ENCODE peak calls at places on chromosomes 2 and 18, in ten cellular contexts. One of them, this sample, is unnamed.

GRCh38 chr18:26003817-26004216 is 86.6 kb downstream of the SS18 start:
- DNase-seq in prostate gland: no peak
- DNase-seq in psoas muscle: no peak
- DNase-seq in mammary epithelial cell: no peak
- DNase-seq in PC-9: no peak
- DNase-seq in CD8-positive, alpha-beta T cell: no peak
- DNase-seq in heart left ventricle: no peak
- DNase-seq in upper lobe of right lung: no peak
- DNase-seq in spleen: no peak
- DNase-seq in IMR-90: no peak
- DNase-seq in this sample: no peak

GRCh38 chr2:149612122-149612521 is 24.5 kb upstream of the MMADHC start:
- DNase-seq in PC-9: no peak
- DNase-seq in spleen: no peak
- DNase-seq in CD8-positive, alpha-beta T cell: no peak
- DNase-seq in upper lobe of right lung: no peak
- DNase-seq in prostate gland: peak; percentile 12
- DNase-seq in psoas muscle: no peak
- DNase-seq in mammary epithelial cell: no peak
- DNase-seq in IMR-90: peak; percentile 53
- DNase-seq in heart left ventricle: no peak
- DNase-seq in this sample: peak; percentile 31

GRCh38 chr2:159083601-159084000 is 115.2 kb downstream of the TANC1 start:
- DNase-seq in heart left ventricle: no peak
- DNase-seq in prostate gland: no peak
- DNase-seq in spleen: no peak
- DNase-seq in psoas muscle: no peak
- DNase-seq in PC-9: no peak
- DNase-seq in CD8-positive, alpha-beta T cell: no peak
- DNase-seq in upper lobe of right lung: no peak
- DNase-seq in mammary epithelial cell: no peak
- DNase-seq in IMR-90: peak; percentile 78
- DNase-seq in this sample: no peak

GRCh38 chr2:120108749-120109148 is 95.9 kb downstream of the EPB41L5 start:
- DNase-seq in heart left ventricle: no peak
- DNase-seq in CD8-positive, alpha-beta T cell: no peak
- DNase-seq in IMR-90: peak; percentile 61
- DNase-seq in upper lobe of right lung: no peak
- DNase-seq in spleen: no peak
- DNase-seq in prostate gland: no peak
- DNase-seq in mammary epithelial cell: peak; percentile 52
- DNase-seq in PC-9: no peak
- DNase-seq in psoas muscle: no peak
- DNase-seq in this sample: no peak

GRCh38 chr2:65997941-65998340 is 437.0 kb upstream of the MEIS1 start:
- DNase-seq in PC-9: no peak
- DNase-seq in mammary epithelial cell: no peak
- DNase-seq in CD8-positive, alpha-beta T cell: no peak
- DNase-seq in heart left ventricle: no peak
- DNase-seq in psoas muscle: no peak
- DNase-seq in spleen: no peak
- DNase-seq in upper lobe of right lung: no peak
- DNase-seq in IMR-90: no peak
- DNase-seq in prostate gland: no peak
- DNase-seq in this sample: no peak

GRCh38 chr18:3037423-3037915 is 24.5 kb upstream of the LPIN2 start:
- DNase-seq in heart left ventricle: no peak
- DNase-seq in CD8-positive, alpha-beta T cell: no peak
- DNase-seq in spleen: no peak
- DNase-seq in mammary epithelial cell: peak; percentile 72
- DNase-seq in psoas muscle: no peak
- DNase-seq in upper lobe of right lung: no peak
- DNase-seq in prostate gland: peak; percentile 39
- DNase-seq in PC-9: peak; percentile 65
- DNase-seq in IMR-90: peak; percentile 90
- DNase-seq in this sample: peak; percentile 57

GRCh38 chr2:215367647-215368492 is 56.0 kb downstream of the ATIC start:
- DNase-seq in mammary epithelial cell: peak; percentile 44
- DNase-seq in prostate gland: no peak
- DNase-seq in upper lobe of right lung: no peak
- DNase-seq in IMR-90: peak; percentile 93
- DNase-seq in psoas muscle: no peak
- DNase-seq in PC-9: no peak
- DNase-seq in spleen: no peak
- DNase-seq in heart left ventricle: no peak
- DNase-seq in CD8-positive, alpha-beta T cell: no peak
- DNase-seq in this sample: peak; percentile 13

GRCh38 chr2:149606251-149606811 is 18.8 kb upstream of the MMADHC start:
- DNase-seq in prostate gland: no peak
- DNase-seq in upper lobe of right lung: no peak
- DNase-seq in mammary epithelial cell: peak; percentile 46
- DNase-seq in PC-9: no peak
- DNase-seq in spleen: no peak
- DNase-seq in heart left ventricle: no peak
- DNase-seq in psoas muscle: no peak
- DNase-seq in CD8-positive, alpha-beta T cell: no peak
- DNase-seq in IMR-90: peak; percentile 65
- DNase-seq in this sample: peak; percentile 74

GRCh38 chr2:214128040-214128439 is 282.8 kb upstream of the VWC2L start:
- DNase-seq in PC-9: no peak
- DNase-seq in psoas muscle: no peak
- DNase-seq in mammary epithelial cell: no peak
- DNase-seq in prostate gland: no peak
- DNase-seq in CD8-positive, alpha-beta T cell: no peak
- DNase-seq in upper lobe of right lung: no peak
- DNase-seq in IMR-90: no peak
- DNase-seq in spleen: no peak
- DNase-seq in heart left ventricle: no peak
- DNase-seq in this sample: no peak

GRCh38 chr2:234001380-234001993 is 49.0 kb upstream of the SPP2 start:
- DNase-seq in PC-9: no peak
- DNase-seq in heart left ventricle: no peak
- DNase-seq in CD8-positive, alpha-beta T cell: no peak
- DNase-seq in IMR-90: no peak
- DNase-seq in spleen: no peak
- DNase-seq in psoas muscle: no peak
- DNase-seq in prostate gland: no peak
- DNase-seq in mammary epithelial cell: no peak
- DNase-seq in upper lobe of right lung: no peak
- DNase-seq in this sample: no peak

GRCh38 chr2:50529600-50530218 is 502.2 kb downstream of the NRXN1 start:
- DNase-seq in heart left ventricle: no peak
- DNase-seq in IMR-90: peak; percentile 71
- DNase-seq in prostate gland: no peak
- DNase-seq in mammary epithelial cell: peak; percentile 39
- DNase-seq in PC-9: no peak
- DNase-seq in upper lobe of right lung: no peak
- DNase-seq in CD8-positive, alpha-beta T cell: no peak
- DNase-seq in psoas muscle: no peak
- DNase-seq in spleen: no peak
- DNase-seq in this sample: peak; percentile 47

GRCh38 chr2:114685102-114685501 is 242.7 kb downstream of the DPP10 start:
- DNase-seq in upper lobe of right lung: no peak
- DNase-seq in mammary epithelial cell: no peak
- DNase-seq in CD8-positive, alpha-beta T cell: no peak
- DNase-seq in prostate gland: no peak
- DNase-seq in IMR-90: no peak
- DNase-seq in psoas muscle: no peak
- DNase-seq in heart left ventricle: no peak
- DNase-seq in spleen: no peak
- DNase-seq in PC-9: no peak
- DNase-seq in this sample: no peak

GRCh38 chr2:39665811-39666488 is at the start of gene TMEM178A:
- DNase-seq in CD8-positive, alpha-beta T cell: no peak
- DNase-seq in spleen: peak; percentile 73
- DNase-seq in IMR-90: no peak
- DNase-seq in psoas muscle: peak; percentile 56
- DNase-seq in upper lobe of right lung: no peak
- DNase-seq in heart left ventricle: no peak
- DNase-seq in prostate gland: no peak
- DNase-seq in PC-9: no peak
- DNase-seq in mammary epithelial cell: no peak
- DNase-seq in this sample: no peak

GRCh38 chr2:201257941-201258665 is 2.2 kb upstream of the CASP8 start:
- DNase-seq in upper lobe of right lung: peak; percentile 89
- DNase-seq in PC-9: peak; percentile 91
- DNase-seq in CD8-positive, alpha-beta T cell: peak; percentile 97
- DNase-seq in prostate gland: peak; percentile 78
- DNase-seq in IMR-90: peak; percentile 79
- DNase-seq in psoas muscle: peak; percentile 68
- DNase-seq in mammary epithelial cell: peak; percentile 91
- DNase-seq in heart left ventricle: peak; percentile 66
- DNase-seq in spleen: peak; percentile 94
- DNase-seq in this sample: peak; percentile 79

GRCh38 chr2:168897449-168897848 is 3.6 kb upstream of the G6PC2 start:
- DNase-seq in mammary epithelial cell: no peak
- DNase-seq in spleen: no peak
- DNase-seq in psoas muscle: no peak
- DNase-seq in prostate gland: no peak
- DNase-seq in CD8-positive, alpha-beta T cell: no peak
- DNase-seq in heart left ventricle: no peak
- DNase-seq in upper lobe of right lung: no peak
- DNase-seq in PC-9: no peak
- DNase-seq in IMR-90: no peak
- DNase-seq in this sample: no peak

GRCh38 chr2:239268082-239268481 is 132.7 kb downstream of the HDAC4 start:
- DNase-seq in mammary epithelial cell: no peak
- DNase-seq in spleen: peak; percentile 84
- DNase-seq in psoas muscle: peak; percentile 81
- DNase-seq in IMR-90: no peak
- DNase-seq in heart left ventricle: no peak
- DNase-seq in upper lobe of right lung: peak; percentile 78
- DNase-seq in PC-9: peak; percentile 65
- DNase-seq in CD8-positive, alpha-beta T cell: no peak
- DNase-seq in prostate gland: peak; percentile 65
- DNase-seq in this sample: no peak

GRCh38 chr2:237429761-237430160 is 15.8 kb upstream of the COL6A3 start:
- DNase-seq in PC-9: no peak
- DNase-seq in spleen: no peak
- DNase-seq in mammary epithelial cell: no peak
- DNase-seq in psoas muscle: no peak
- DNase-seq in heart left ventricle: no peak
- DNase-seq in upper lobe of right lung: peak; percentile 91
- DNase-seq in prostate gland: no peak
- DNase-seq in IMR-90: no peak
- DNase-seq in CD8-positive, alpha-beta T cell: peak; percentile 38
- DNase-seq in this sample: no peak

GRCh38 chr2:182642328-182642727 is 73.7 kb upstream of the DNAJC10 start:
- DNase-seq in heart left ventricle: peak; percentile 56
- DNase-seq in PC-9: peak; percentile 37
- DNase-seq in IMR-90: peak; percentile 59
- DNase-seq in CD8-positive, alpha-beta T cell: peak; percentile 22
- DNase-seq in spleen: peak; percentile 90
- DNase-seq in prostate gland: no peak
- DNase-seq in mammary epithelial cell: peak; percentile 44
- DNase-seq in psoas muscle: peak; percentile 68
- DNase-seq in upper lobe of right lung: peak; percentile 80
- DNase-seq in this sample: no peak
- H3K27ac ChIP-seq in heart left ventricle: no peak overlapping the region
- H3K27ac ChIP-seq in PC-9: no peak overlapping the region
- H3K27ac ChIP-seq in IMR-90: no peak overlapping the region
- H3K27ac ChIP-seq in CD8-positive, alpha-beta T cell: no peak overlapping the region
- H3K27ac ChIP-seq in spleen: no peak overlapping the region
- H3K27ac ChIP-seq in prostate gland: no peak overlapping the region
- H3K27ac ChIP-seq in mammary epithelial cell: no peak overlapping the region
- H3K27ac ChIP-seq in psoas muscle: no peak overlapping the region
- H3K27ac ChIP-seq in upper lobe of right lung: no peak overlapping the region
- H3K27ac ChIP-seq in this sample: no peak overlapping the region

DNA sequence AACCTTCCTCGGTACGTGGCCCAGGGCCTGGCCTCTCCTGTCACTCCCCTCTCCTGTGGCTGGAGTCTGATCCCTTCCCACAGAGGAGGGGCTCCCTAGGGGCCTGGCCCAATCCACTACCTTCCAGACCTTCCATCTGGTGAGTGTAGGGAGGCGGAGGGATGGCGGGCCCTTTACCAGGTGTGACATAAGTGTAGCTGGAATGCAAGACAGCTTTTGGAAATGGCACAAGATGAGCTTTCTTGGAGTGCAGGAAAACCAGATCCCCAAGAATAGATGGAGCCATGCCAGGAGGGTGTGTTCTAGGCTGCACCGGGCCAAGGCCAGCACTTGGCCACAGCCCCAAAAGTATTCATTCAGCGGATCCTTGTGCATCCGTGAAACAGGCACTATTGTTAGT is 30.1 kb downstream of the IGFBP5 start:
- DNase-seq in CD8-positive, alpha-beta T cell: no peak
- DNase-seq in prostate gland: peak; percentile 93
- DNase-seq in mammary epithelial cell: peak; percentile 86
- DNase-seq in upper lobe of right lung: no peak
- DNase-seq in spleen: no peak
- DNase-seq in IMR-90: no peak
- DNase-seq in heart left ventricle: peak; percentile 54
- DNase-seq in psoas muscle: no peak
- DNase-seq in PC-9: peak; percentile 81
- DNase-seq in this sample: peak; percentile 74
- H3K4me1 ChIP-seq in CD8-positive, alpha-beta T cell: no peaks in the 10 kb centered on the region
- H3K4me1 ChIP-seq in prostate gland: peaks cover 4% of the 10 kb centered on the region
- H3K4me1 ChIP-seq in mammary epithelial cell: peaks cover 31% of the 10 kb centered on the region
- H3K4me1 ChIP-seq in upper lobe of right lung: peaks cover 6% of the 10 kb centered on the region
- H3K4me1 ChIP-seq in spleen: peaks cover 19% of the 10 kb centered on the region
- H3K4me1 ChIP-seq in IMR-90: no peaks in the 10 kb centered on the region
- H3K4me1 ChIP-seq in heart left ventricle: peaks cover 16% of the 10 kb centered on the region
- H3K4me1 ChIP-seq in psoas muscle: no peaks in the 10 kb centered on the region
- H3K4me1 ChIP-seq in PC-9: peaks cover 25% of the 10 kb centered on the region
- H3K4me1 ChIP-seq in this sample: peaks cover 16% of the 10 kb centered on the region

DNA sequence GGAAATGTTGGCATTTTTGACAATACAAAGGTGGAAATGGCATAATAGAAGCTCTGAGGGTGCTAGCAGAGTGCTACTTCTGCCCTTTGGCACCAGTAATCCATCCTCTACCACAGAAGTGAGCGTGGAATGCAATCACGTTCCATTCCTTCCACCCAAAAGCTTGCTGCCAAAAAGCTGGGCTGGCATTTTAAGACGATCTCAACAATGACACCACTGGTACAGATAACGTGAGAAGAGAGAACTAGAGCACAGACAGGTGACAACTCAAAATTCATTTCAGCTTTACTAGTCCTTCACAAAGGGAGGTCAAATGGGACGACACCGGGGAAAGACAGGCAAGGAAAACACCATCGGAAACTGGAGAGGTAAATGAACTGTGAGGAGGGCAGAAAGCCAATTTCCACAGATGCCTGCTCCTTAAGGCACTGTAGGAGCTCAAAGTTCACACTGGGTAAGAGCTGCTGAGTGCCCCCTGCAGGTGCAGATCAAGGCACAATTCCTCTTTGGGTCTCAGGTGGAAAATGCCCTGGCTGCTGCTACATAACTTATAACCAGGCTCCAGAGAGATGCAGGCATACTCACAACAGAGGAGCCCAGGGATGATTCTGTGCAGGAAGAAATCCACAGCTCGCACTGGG is 50.7 kb upstream of the RNU4ATAC start:
- DNase-seq in PC-9: no peak
- DNase-seq in IMR-90: no peak
- DNase-seq in upper lobe of right lung: no peak
- DNase-seq in prostate gland: no peak
- DNase-seq in spleen: no peak
- DNase-seq in mammary epithelial cell: peak; percentile 48
- DNase-seq in psoas muscle: no peak
- DNase-seq in CD8-positive, alpha-beta T cell: no peak
- DNase-seq in heart left ventricle: no peak
- DNase-seq in this sample: peak; percentile 48
- TF ChIP-seq CTCF in PC-9: no peak
- TF ChIP-seq CTCF in IMR-90: no peak
- TF ChIP-seq CTCF in upper lobe of right lung: no peak
- TF ChIP-seq CTCF in prostate gland: no peak
- TF ChIP-seq CTCF in spleen: no peak
- TF ChIP-seq CTCF in mammary epithelial cell: peak; percentile 44
- TF ChIP-seq CTCF in psoas muscle: no peak
- TF ChIP-seq CTCF in CD8-positive, alpha-beta T cell: no peak
- TF ChIP-seq CTCF in heart left ventricle: peak; percentile 16
- TF ChIP-seq CTCF in this sample: peak; percentile 51

GRCh38 chr2:43438858-43439655 is 156.8 kb downstream of the THADA start:
- DNase-seq in CD8-positive, alpha-beta T cell: no peak
- DNase-seq in PC-9: no peak
- DNase-seq in mammary epithelial cell: no peak
- DNase-seq in psoas muscle: no peak
- DNase-seq in heart left ventricle: no peak
- DNase-seq in prostate gland: no peak
- DNase-seq in IMR-90: peak; percentile 36
- DNase-seq in spleen: no peak
- DNase-seq in upper lobe of right lung: no peak
- DNase-seq in this sample: no peak
- H3K27ac ChIP-seq in CD8-positive, alpha-beta T cell: no peak overlapping the region
- H3K27ac ChIP-seq in PC-9: peak overlapping the region; percentile 64
- H3K27ac ChIP-seq in mammary epithelial cell: no peak overlapping the region
- H3K27ac ChIP-seq in psoas muscle: no peak overlapping the region
- H3K27ac ChIP-seq in heart left ventricle: no peak overlapping the region
- H3K27ac ChIP-seq in prostate gland: no peak overlapping the region
- H3K27ac ChIP-seq in IMR-90: no peak overlapping the region
- H3K27ac ChIP-seq in spleen: peak overlapping the region; percentile 76
- H3K27ac ChIP-seq in upper lobe of right lung: peak overlapping the region; percentile 53
- H3K27ac ChIP-seq in this sample: no peak overlapping the region